ENCODE peak calls at places on chromosomes 12 and 14, in eight cellular contexts. K is A549; U is dorsolateral prefrontal cortex; F is astrocyte of the spinal cord; C is activated CD4-positive, alpha-beta T cell treated with anti-CD3 and anti-CD28 coated beads, Interleukin-2, amount 10 ng/mL, durations not matched to agents 7 days and 5 days; J is stomach; W is NCI-H146; V is suprapubic skin. H is an unnamed sample.

GRCh38 chr12:52613363-52614030 is 4.9 kb downstream of the KRT73 start:
- DNase-seq in K (no peak), U (no peak), F (no peak), C (peak; percentile 4), J (no peak), W (no peak), V (no peak), H (no peak)

GRCh38 chr14:91149462-91149861 is 35.6 kb downstream of the DGLUCY start:
- DNase-seq in K (peak; percentile 32), U (no peak), F (peak; percentile 99), C (no peak), J (peak; percentile 75), W (no peak), V (no peak), H (peak; percentile 50)

GRCh38 chr12:76757694-76758093 is 6.2 kb upstream of the ZDHHC17 start:
- DNase-seq in K (no peak), U (no peak), F (no peak), C (no peak), J (no peak), W (no peak), V (no peak), H (no peak)

GRCh38 chr14:104856869-104857860 is 7.9 kb upstream of the CEP170B start:
- DNase-seq in K (no peak), U (peak; percentile 68), F (no peak), C (no peak), J (no peak), W (no peak), V (peak; percentile 48), H (no peak)

GRCh38 chr12:14810953-14811483 is 3.0 kb downstream of the SMCO3 start:
- DNase-seq in K (peak; percentile 38), U (no peak), F (peak; percentile 24), C (peak; percentile 11), J (no peak), W (peak; percentile 9), V (no peak), H (peak; percentile 8)

GRCh38 chr12:47742253-47742825 is 16.3 kb downstream of the RAPGEF3 start:
- DNase-seq in K (peak; percentile 63), U (no peak), F (peak; percentile 25), C (peak; percentile 80), J (peak; percentile 70), W (peak; percentile 31), V (no peak), H (peak; percentile 79)

GRCh38 chr12:127944211-127944899 is 322.6 kb upstream of the TMEM132C start:
- DNase-seq in K (no peak), U (no peak), F (no peak), C (no peak), J (no peak), W (no peak), V (no peak), H (no peak)

GRCh38 chr12:119011231-119011630 is 29.9 kb downstream of the SRRM4 start:
- DNase-seq in K (no peak), U (no peak), F (no peak), C (no peak), J (no peak), W (peak; percentile 26), V (no peak), H (no peak)

GRCh38 chr12:106953352-106954260 is 2.1 kb upstream of the TMEM263 start:
- DNase-seq in K (no peak), U (no peak), F (peak; percentile 25), C (no peak), J (no peak), W (no peak), V (no peak), H (no peak)

GRCh38 chr12:130016194-130016593 is 112.4 kb upstream of the TMEM132D start:
- DNase-seq in K (no peak), U (no peak), F (no peak), C (no peak), J (no peak), W (no peak), V (no peak), H (no peak)

GRCh38 chr12:71727958-71728357 is 26.7 kb upstream of the RAB21 start:
- DNase-seq in K (no peak), U (no peak), F (no peak), C (no peak), J (no peak), W (no peak), V (no peak), H (no peak)